ENCODE peak calls at places on chromosomes 11 and 22, in six cellular contexts. One of them, this sample, is unnamed.

GRCh38 chr11:121240650-121241299 is 51.8 kb upstream of the SC5D start:
- DNase-seq in esophagus squamous epithelium: no peak
- DNase-seq in spleen: no peak
- DNase-seq in fibroblast of lung: no peak
- DNase-seq in psoas muscle: no peak
- DNase-seq in colonic mucosa: no peak
- DNase-seq in this sample: no peak

GRCh38 chr11:6566704-6567370 is 36.6 kb downstream of the RRP8 start:
- DNase-seq in esophagus squamous epithelium: no peak
- DNase-seq in colonic mucosa: no peak
- DNase-seq in spleen: peak; percentile 54
- DNase-seq in psoas muscle: peak; percentile 70
- DNase-seq in fibroblast of lung: no peak
- DNase-seq in this sample: no peak

GRCh38 chr11:71265559-71266092 is 13.2 kb upstream of the SHANK2 start:
- DNase-seq in fibroblast of lung: no peak
- DNase-seq in esophagus squamous epithelium: no peak
- DNase-seq in colonic mucosa: no peak
- DNase-seq in spleen: no peak
- DNase-seq in psoas muscle: no peak
- DNase-seq in this sample: no peak

GRCh38 chr22:23833911-23834317 is 4.9 kb downstream of the DERL3 start:
- DNase-seq in colonic mucosa: no peak
- DNase-seq in esophagus squamous epithelium: no peak
- DNase-seq in fibroblast of lung: no peak
- DNase-seq in psoas muscle: peak; percentile 59
- DNase-seq in spleen: peak; percentile 62
- DNase-seq in this sample: no peak

GRCh38 chr22:23743303-23743705 is 7.6 kb downstream of the ZNF70 start:
- DNase-seq in colonic mucosa: no peak
- DNase-seq in spleen: no peak
- DNase-seq in esophagus squamous epithelium: no peak
- DNase-seq in fibroblast of lung: no peak
- DNase-seq in psoas muscle: peak; percentile 90
- DNase-seq in this sample: no peak

GRCh38 chr22:17443413-17444203 is 74.3 kb downstream of the CECR2 start:
- DNase-seq in colonic mucosa: no peak
- DNase-seq in spleen: no peak
- DNase-seq in fibroblast of lung: no peak
- DNase-seq in psoas muscle: peak; percentile 62
- DNase-seq in esophagus squamous epithelium: no peak
- DNase-seq in this sample: no peak

GRCh38 chr11:34600339-34601084 is 20.4 kb upstream of the EHF start:
- DNase-seq in fibroblast of lung: no peak
- DNase-seq in colonic mucosa: peak; percentile 82
- DNase-seq in psoas muscle: no peak
- DNase-seq in esophagus squamous epithelium: no peak
- DNase-seq in spleen: no peak
- DNase-seq in this sample: peak; percentile 65

GRCh38 chr11:47916361-47916841 is 64.0 kb upstream of the PTPRJ start:
- DNase-seq in psoas muscle: no peak
- DNase-seq in spleen: no peak
- DNase-seq in fibroblast of lung: no peak
- DNase-seq in colonic mucosa: peak; percentile 34
- DNase-seq in esophagus squamous epithelium: no peak
- DNase-seq in this sample: no peak

GRCh38 chr11:31874631-31875191 is 63.6 kb upstream of the PAX6 start:
- DNase-seq in fibroblast of lung: no peak
- DNase-seq in colonic mucosa: no peak
- DNase-seq in esophagus squamous epithelium: no peak
- DNase-seq in spleen: no peak
- DNase-seq in psoas muscle: no peak
- DNase-seq in this sample: no peak

GRCh38 chr11:76782526-76783293 is 446 bp upstream of the TSKU start:
- DNase-seq in psoas muscle: peak; percentile 94
- DNase-seq in fibroblast of lung: peak; percentile 97
- DNase-seq in spleen: peak; percentile 88
- DNase-seq in colonic mucosa: peak; percentile 93
- DNase-seq in esophagus squamous epithelium: no peak
- DNase-seq in this sample: peak; percentile 75

GRCh38 chr22:27318516-27318915 is 483.0 kb downstream of the MN1 start:
- DNase-seq in spleen: no peak
- DNase-seq in esophagus squamous epithelium: no peak
- DNase-seq in psoas muscle: no peak
- DNase-seq in colonic mucosa: peak; percentile 49
- DNase-seq in fibroblast of lung: peak; percentile 35
- DNase-seq in this sample: peak; percentile 52

GRCh38 chr11:122584670-122585069 is 70.9 kb upstream of the UBASH3B start:
- DNase-seq in colonic mucosa: no peak
- DNase-seq in fibroblast of lung: no peak
- DNase-seq in spleen: no peak
- DNase-seq in esophagus squamous epithelium: no peak
- DNase-seq in psoas muscle: no peak
- DNase-seq in this sample: no peak

GRCh38 chr22:39209756-39210155 is 35.0 kb downstream of the PDGFB start:
- DNase-seq in esophagus squamous epithelium: no peak
- DNase-seq in spleen: peak; percentile 41
- DNase-seq in colonic mucosa: no peak
- DNase-seq in fibroblast of lung: no peak
- DNase-seq in psoas muscle: no peak
- DNase-seq in this sample: no peak

GRCh38 chr11:34405079-34405858 is 33.5 kb upstream of the CAT start:
- DNase-seq in esophagus squamous epithelium: no peak
- DNase-seq in psoas muscle: no peak
- DNase-seq in spleen: no peak
- DNase-seq in fibroblast of lung: peak; percentile 45
- DNase-seq in colonic mucosa: no peak
- DNase-seq in this sample: no peak

GRCh38 chr11:100680070-100680469 is 7.0 kb upstream of the ARHGAP42 start:
- DNase-seq in colonic mucosa: no peak
- DNase-seq in psoas muscle: no peak
- DNase-seq in spleen: no peak
- DNase-seq in esophagus squamous epithelium: no peak
- DNase-seq in fibroblast of lung: no peak
- DNase-seq in this sample: no peak

GRCh38 chr11:65321828-65322495 is 7.3 kb downstream of the CDC42EP2 start:
- DNase-seq in spleen: no peak
- DNase-seq in esophagus squamous epithelium: no peak
- DNase-seq in fibroblast of lung: peak; percentile 36
- DNase-seq in psoas muscle: no peak
- DNase-seq in colonic mucosa: peak; percentile 38
- DNase-seq in this sample: no peak

GRCh38 chr11:9206496-9206895 is 58.7 kb downstream of the DENND5A start:
- DNase-seq in spleen: no peak
- DNase-seq in esophagus squamous epithelium: no peak
- DNase-seq in fibroblast of lung: peak; percentile 28
- DNase-seq in colonic mucosa: no peak
- DNase-seq in psoas muscle: no peak
- DNase-seq in this sample: no peak

GRCh38 chr11:80388133-80388532 is 947.3 kb upstream of the TENM4 start:
- DNase-seq in psoas muscle: no peak
- DNase-seq in fibroblast of lung: no peak
- DNase-seq in esophagus squamous epithelium: no peak
- DNase-seq in colonic mucosa: no peak
- DNase-seq in spleen: no peak
- DNase-seq in this sample: peak; percentile 47

GRCh38 chr11:12675951-12676711 is 1.9 kb downstream of the TEAD1 start:
- DNase-seq in psoas muscle: no peak
- DNase-seq in colonic mucosa: peak; percentile 49
- DNase-seq in fibroblast of lung: peak; percentile 72
- DNase-seq in spleen: no peak
- DNase-seq in esophagus squamous epithelium: no peak
- DNase-seq in this sample: peak; percentile 52

GRCh38 chr11:69166186-69167115 is 10.7 kb downstream of the SMIM38 start:
- DNase-seq in esophagus squamous epithelium: no peak
- DNase-seq in spleen: peak; percentile 62
- DNase-seq in colonic mucosa: no peak
- DNase-seq in psoas muscle: no peak
- DNase-seq in fibroblast of lung: peak; percentile 84
- DNase-seq in this sample: peak; percentile 78

GRCh38 chr11:114193730-114194674 is 102.2 kb upstream of the NNMT start:
- DNase-seq in spleen: no peak
- DNase-seq in psoas muscle: peak; percentile 74
- DNase-seq in colonic mucosa: no peak
- DNase-seq in esophagus squamous epithelium: no peak
- DNase-seq in fibroblast of lung: peak; percentile 77
- DNase-seq in this sample: peak; percentile 27

GRCh38 chr11:27385245-27385644 is 22.2 kb upstream of the CCDC34 start:
- DNase-seq in fibroblast of lung: peak; percentile 76
- DNase-seq in esophagus squamous epithelium: no peak
- DNase-seq in spleen: no peak
- DNase-seq in psoas muscle: no peak
- DNase-seq in colonic mucosa: no peak
- DNase-seq in this sample: peak; percentile 18

GRCh38 chr11:130719516-130719915 is 196.8 kb downstream of the SNX19 start:
- DNase-seq in fibroblast of lung: peak; percentile 42
- DNase-seq in psoas muscle: no peak
- DNase-seq in esophagus squamous epithelium: no peak
- DNase-seq in colonic mucosa: no peak
- DNase-seq in spleen: no peak
- DNase-seq in this sample: no peak

GRCh38 chr11:22558638-22559037 is 67.0 kb downstream of the FANCF start:
- DNase-seq in psoas muscle: no peak
- DNase-seq in spleen: no peak
- DNase-seq in colonic mucosa: no peak
- DNase-seq in esophagus squamous epithelium: no peak
- DNase-seq in fibroblast of lung: peak; percentile 6
- DNase-seq in this sample: no peak
- H3K27me3 ChIP-seq in psoas muscle: no peaks in the 10 kb centered on the region
- H3K27me3 ChIP-seq in spleen: no peaks in the 10 kb centered on the region
- H3K27me3 ChIP-seq in colonic mucosa: no peaks in the 10 kb centered on the region
- H3K27me3 ChIP-seq in esophagus squamous epithelium: no peaks in the 10 kb centered on the region
- H3K27me3 ChIP-seq in fibroblast of lung: no peaks in the 10 kb centered on the region
- H3K27me3 ChIP-seq in this sample: no peaks in the 10 kb centered on the region

GRCh38 chr11:117819096-117820040 is 5.2 kb downstream of the FXYD2 start:
- DNase-seq in fibroblast of lung: peak; percentile 84
- DNase-seq in esophagus squamous epithelium: no peak
- DNase-seq in psoas muscle: peak; percentile 71
- DNase-seq in colonic mucosa: peak; percentile 84
- DNase-seq in spleen: no peak
- DNase-seq in this sample: peak; percentile 59
- TF ChIP-seq CTCF in fibroblast of lung: peak; percentile 66
- TF ChIP-seq CTCF in esophagus squamous epithelium: no peak
- TF ChIP-seq CTCF in psoas muscle: peak; percentile 22
- TF ChIP-seq CTCF in colonic mucosa: peak; percentile 49
- TF ChIP-seq CTCF in spleen: peak; percentile 47
- TF ChIP-seq CTCF in this sample: peak; percentile 79

GRCh38 chr11:92827132-92827531 is 142.3 kb upstream of the MTNR1B start:
- DNase-seq in esophagus squamous epithelium: no peak
- DNase-seq in fibroblast of lung: peak; percentile 2
- DNase-seq in psoas muscle: no peak
- DNase-seq in spleen: no peak
- DNase-seq in colonic mucosa: no peak
- DNase-seq in this sample: no peak

GRCh38 chr11:92829121-92829520 is 140.3 kb upstream of the MTNR1B start:
- DNase-seq in fibroblast of lung: no peak
- DNase-seq in psoas muscle: no peak
- DNase-seq in esophagus squamous epithelium: no peak
- DNase-seq in colonic mucosa: no peak
- DNase-seq in spleen: no peak
- DNase-seq in this sample: no peak

GRCh38 chr11:92829671-92830070 is 139.8 kb upstream of the MTNR1B start:
- DNase-seq in psoas muscle: no peak
- DNase-seq in colonic mucosa: no peak
- DNase-seq in spleen: no peak
- DNase-seq in fibroblast of lung: peak; percentile 51
- DNase-seq in esophagus squamous epithelium: no peak
- DNase-seq in this sample: no peak

GRCh38 chr11:92828576-92828975 is 140.9 kb upstream of the MTNR1B start:
- DNase-seq in spleen: no peak
- DNase-seq in colonic mucosa: no peak
- DNase-seq in esophagus squamous epithelium: no peak
- DNase-seq in psoas muscle: no peak
- DNase-seq in fibroblast of lung: no peak
- DNase-seq in this sample: no peak

DNA sequence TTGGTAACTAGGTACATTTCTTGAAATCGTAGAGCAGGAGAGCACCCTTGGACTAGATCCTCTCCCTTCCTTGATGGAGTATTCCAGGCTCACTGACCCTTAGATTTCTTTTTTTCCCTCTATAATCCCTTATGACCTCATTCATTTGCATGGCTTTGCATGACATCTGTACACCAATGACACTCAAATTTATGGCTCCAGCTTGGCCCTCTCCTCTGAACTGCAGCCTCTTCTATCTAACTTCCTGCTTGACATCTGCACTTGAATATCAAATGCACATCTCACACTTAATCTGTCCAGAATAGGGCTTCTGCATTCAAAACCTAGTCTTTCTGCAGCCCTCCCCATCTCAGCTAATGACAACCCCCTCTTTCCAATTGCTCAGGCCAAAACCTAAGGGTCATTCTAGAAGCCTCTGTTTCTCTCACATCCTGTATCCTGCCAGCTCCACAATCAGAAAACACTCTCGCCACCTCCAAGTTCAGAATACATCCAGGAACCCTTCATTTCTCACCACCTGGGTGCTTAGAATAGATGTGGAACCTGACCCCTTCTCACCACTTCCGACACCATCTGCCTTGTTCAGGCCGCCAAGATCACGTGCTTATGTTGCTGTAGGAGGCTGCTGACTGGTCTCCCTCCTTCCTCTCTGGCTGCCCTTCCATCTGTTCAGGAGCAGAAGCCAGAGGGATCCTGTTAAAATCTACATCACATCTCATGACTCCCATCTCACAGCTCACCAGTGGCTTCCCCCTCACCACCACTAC is 138.9 kb upstream of the MTNR1B start:
- DNase-seq in esophagus squamous epithelium: no peak
- DNase-seq in colonic mucosa: no peak
- DNase-seq in psoas muscle: no peak
- DNase-seq in fibroblast of lung: no peak
- DNase-seq in spleen: no peak
- DNase-seq in this sample: no peak
- H3K27me3 ChIP-seq in esophagus squamous epithelium: no peaks in the 10 kb centered on the region
- H3K27me3 ChIP-seq in colonic mucosa: no peaks in the 10 kb centered on the region
- H3K27me3 ChIP-seq in psoas muscle: no peaks in the 10 kb centered on the region
- H3K27me3 ChIP-seq in fibroblast of lung: no peaks in the 10 kb centered on the region
- H3K27me3 ChIP-seq in spleen: no peaks in the 10 kb centered on the region
- H3K27me3 ChIP-seq in this sample: peaks cover 14% of the 10 kb centered on the region

GRCh38 chr22:46576556-46577351 is 39.3 kb upstream of the CELSR1 start:
- DNase-seq in esophagus squamous epithelium: no peak
- DNase-seq in psoas muscle: peak; percentile 80
- DNase-seq in spleen: peak; percentile 91
- DNase-seq in fibroblast of lung: peak; percentile 42
- DNase-seq in colonic mucosa: no peak
- DNase-seq in this sample: no peak

GRCh38 chr22:46574438-46574992 is 37.1 kb upstream of the CELSR1 start:
- DNase-seq in colonic mucosa: no peak
- DNase-seq in psoas muscle: peak; percentile 34
- DNase-seq in fibroblast of lung: no peak
- DNase-seq in esophagus squamous epithelium: no peak
- DNase-seq in spleen: peak; percentile 68
- DNase-seq in this sample: no peak

GRCh38 chr22:46573781-46574437 is 36.5 kb upstream of the CELSR1 start:
- DNase-seq in colonic mucosa: no peak
- DNase-seq in psoas muscle: peak; percentile 31
- DNase-seq in esophagus squamous epithelium: no peak
- DNase-seq in spleen: peak; percentile 72
- DNase-seq in fibroblast of lung: no peak
- DNase-seq in this sample: no peak

GRCh38 chr22:46575915-46576555 is 38.6 kb upstream of the CELSR1 start:
- DNase-seq in psoas muscle: peak; percentile 44
- DNase-seq in spleen: peak; percentile 63
- DNase-seq in esophagus squamous epithelium: no peak
- DNase-seq in colonic mucosa: peak; percentile 80
- DNase-seq in fibroblast of lung: no peak
- DNase-seq in this sample: no peak

GRCh38 chr22:46574993-46575914 is 37.8 kb upstream of the CELSR1 start:
- DNase-seq in colonic mucosa: peak; percentile 74
- DNase-seq in esophagus squamous epithelium: no peak
- DNase-seq in spleen: peak; percentile 80
- DNase-seq in psoas muscle: peak; percentile 59
- DNase-seq in fibroblast of lung: no peak
- DNase-seq in this sample: peak; percentile 23
- TF ChIP-seq CTCF in colonic mucosa: no peak
- TF ChIP-seq CTCF in esophagus squamous epithelium: no peak
- TF ChIP-seq CTCF in spleen: no peak
- TF ChIP-seq CTCF in psoas muscle: no peak
- TF ChIP-seq CTCF in fibroblast of lung: no peak
- TF ChIP-seq CTCF in this sample: no peak

This sample was measured in bronchial epithelial cell.